ENCODE peak calls at places on chromosomes 12 and 14, in ten cellular contexts. G, M, T, I, Z, K, W, F, S and A are unnamed samples.

GRCh38 chr14:95500201-95500681 is 16.2 kb downstream of the SYNE3 start:
- DNase-seq in S (no peak), F (no peak), M (no peak), G (no peak), K (no peak), Z (no peak), W (no peak), I (no peak), T (no peak), A (no peak)

GRCh38 chr12:10641735-10642500 is 28.5 kb upstream of the MAGOHB start:
- DNase-seq in I (no peak), G (peak), M (no peak), S (no peak), Z (no peak), F (peak), W (no peak), K (no peak), T (no peak), A (peak)

GRCh38 chr14:90568405-90568804 is 171.6 kb downstream of the CALM1 start:
- DNase-seq in M (no peak), W (no peak), Z (no peak), G (no peak), F (no peak), I (no peak), K (no peak), S (no peak), T (no peak), A (no peak)

GRCh38 chr12:57803317-57803893 is 15.1 kb downstream of the AVIL start:
- DNase-seq in Z (peak), G (peak), I (peak), K (peak), W (peak), T (peak), M (no peak), S (no peak), F (peak), A (peak)

GRCh38 chr14:54000341-54000811 is 43.8 kb upstream of the BMP4 start:
- DNase-seq in F (peak), K (no peak), M (no peak), I (no peak), Z (no peak), S (no peak), T (no peak), G (peak), W (peak), A (peak)

GRCh38 chr12:2170376-2170775 is 117.6 kb downstream of the CACNA1C start:
- DNase-seq in M (no peak), T (peak), W (no peak), F (peak), I (no peak), Z (no peak), G (peak), K (no peak), S (no peak), A (no peak)

GRCh38 chr12:126069549-126070165 is 1004.4 kb downstream of the AACS start:
- DNase-seq in F (peak), G (peak), S (no peak), T (no peak), I (peak), M (no peak), Z (peak), W (peak), K (peak), A (no peak)

GRCh38 chr12:76226397-76226796 is 121.8 kb downstream of the BBS10 start:
- DNase-seq in W (no peak), M (no peak), G (peak), T (no peak), F (peak), I (no peak), S (no peak), K (no peak), Z (no peak), A (no peak)

GRCh38 chr12:109358154-109358869 is 10.6 kb downstream of the MYO1H start:
- DNase-seq in M (peak), F (peak), I (no peak), S (no peak), T (no peak), W (no peak), Z (no peak), G (peak), K (no peak), A (peak)

GRCh38 chr12:101793401-101793800 is 37.4 kb downstream of the GNPTAB start:
- DNase-seq in S (no peak), W (no peak), G (peak), Z (no peak), I (peak), F (peak), T (no peak), K (no peak), M (peak), A (peak)

GRCh38 chr14:72892879-72893635 is 844 bp downstream of the DPF3 start:
- DNase-seq in G (peak), F (no peak), W (peak), K (peak), I (peak), T (no peak), Z (peak), M (peak), S (peak), A (peak)

GRCh38 chr12:91037301-91037700 is 20.5 kb downstream of the KERA start:
- DNase-seq in S (no peak), I (no peak), G (peak), Z (no peak), M (no peak), T (no peak), K (no peak), W (no peak), F (no peak), A (no peak)

GRCh38 chr14:21098134-21098891 is at the start of gene ZNF219:
- DNase-seq in I (peak), G (peak), Z (peak), M (no peak), F (peak), T (no peak), S (peak), W (peak), K (peak), A (peak)

GRCh38 chr12:21475552-21475951 is 25.9 kb downstream of the RECQL start:
- DNase-seq in S (no peak), I (no peak), K (no peak), W (no peak), F (no peak), Z (no peak), G (no peak), M (no peak), T (no peak), A (no peak)

GRCh38 chr12:6201199-6201608 is 1.0 kb downstream of the CD9 start:
- DNase-seq in S (no peak), F (no peak), T (no peak), W (peak), Z (peak), I (no peak), G (no peak), K (peak), M (no peak), A (no peak)

GRCh38 chr12:53048033-53048779 is 1.7 kb upstream of the TNS2 start:
- DNase-seq in W (peak), M (no peak), I (peak), F (no peak), T (no peak), Z (peak), K (no peak), G (no peak), S (no peak), A (peak)

GRCh38 chr12:49965836-49966235 is 4.2 kb downstream of the AQP5 start:
- DNase-seq in T (no peak), S (no peak), K (no peak), W (no peak), M (no peak), G (no peak), Z (no peak), F (no peak), I (no peak), A (peak)

GRCh38 chr14:105474478-105475268 is at the start of gene CRIP2:
- DNase-seq in Z (peak), S (peak), G (no peak), I (peak), K (peak), F (peak), M (no peak), T (no peak), W (no peak), A (peak)

GRCh38 chr14:43480961-43481360 is 1026.1 kb downstream of the FSCB start:
- DNase-seq in K (no peak), W (no peak), T (no peak), M (no peak), Z (no peak), I (no peak), S (no peak), G (no peak), F (no peak), A (no peak)

GRCh38 chr12:49507139-49507538 is 31.7 kb upstream of the KCNH3 start:
- DNase-seq in I (no peak), Z (no peak), W (no peak), F (peak), K (no peak), S (no peak), T (no peak), G (peak), M (no peak), A (peak)

GRCh38 chr12:92007787-92008186 is 137.9 kb downstream of the BTG1 start:
- DNase-seq in M (no peak), F (no peak), G (no peak), T (no peak), K (no peak), I (no peak), S (no peak), Z (peak), W (no peak), A (no peak)

GRCh38 chr14:87888136-87888999 is 104.6 kb downstream of the GALC start:
- DNase-seq in T (no peak), S (no peak), F (peak), G (peak), I (peak), W (peak), Z (peak), M (no peak), K (peak), A (no peak)
- TF ChIP-seq CTCF in T (no peak), S (no peak), F (peak), G (peak), I (peak), W (no peak), Z (peak), M (peak), K (peak), A (peak)

DNA sequence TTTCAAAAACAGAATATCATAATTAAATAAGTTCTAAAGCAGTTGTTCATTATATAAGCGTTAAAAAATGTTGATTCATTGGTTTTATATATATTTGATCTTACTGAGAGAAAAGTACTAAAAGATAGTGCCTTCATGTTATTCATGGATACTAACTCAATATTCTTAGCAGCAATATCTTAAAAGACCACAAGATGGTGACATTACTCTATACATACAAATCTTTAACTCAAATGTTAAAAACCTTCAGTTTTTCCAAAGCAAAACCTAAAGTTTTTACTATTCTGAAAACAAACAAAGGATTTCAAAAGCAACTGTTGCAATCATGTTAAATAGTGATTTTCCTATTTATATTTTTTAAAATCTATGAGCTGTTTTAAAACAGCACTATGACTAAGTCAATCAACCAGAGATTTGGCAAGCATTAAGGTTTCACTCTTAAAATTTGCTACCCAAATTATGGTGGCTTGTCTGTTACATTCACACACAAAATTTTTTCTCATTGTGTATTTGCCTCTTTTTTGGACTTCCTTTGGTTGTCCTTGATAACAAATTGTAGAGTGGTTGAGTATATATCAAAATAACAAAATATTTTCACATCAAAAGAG is 50.1 kb upstream of the RERGL start:
- DNase-seq in Z (no peak), M (no peak), T (no peak), I (no peak), F (peak), W (no peak), S (no peak), G (peak), K (peak), A (no peak)
- TF ChIP-seq CTCF in Z (peak), M (peak), T (peak), I (no peak), F (peak), W (peak), S (no peak), G (peak), K (peak), A (peak)

DNA sequence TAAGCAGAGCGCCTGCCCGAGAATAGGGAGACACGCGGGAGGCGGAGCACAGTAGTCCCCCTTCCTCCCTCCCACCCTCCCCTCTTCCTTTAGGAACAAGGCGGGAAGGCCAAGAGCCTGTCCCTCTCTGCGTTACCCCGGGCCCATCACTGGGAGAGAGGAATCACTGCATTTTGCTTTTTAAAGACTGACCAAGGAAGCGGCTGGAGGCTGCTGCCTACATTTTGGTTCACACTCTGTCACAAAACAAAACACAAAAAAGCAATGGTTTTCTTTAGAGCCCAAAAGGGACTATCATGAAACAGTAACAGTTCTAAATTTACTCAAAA is 19.8 kb downstream of the STX2 start:
- DNase-seq in Z (no peak), M (no peak), S (no peak), T (no peak), W (no peak), I (no peak), F (no peak), K (no peak), G (no peak), A (no peak)
- TF ChIP-seq CTCF in Z (peak), M (no peak), S (peak), T (peak), W (no peak), I (no peak), F (no peak), K (no peak), G (no peak), A (no peak)

GRCh38 chr12:132477703-132478432 is 12.1 kb upstream of the FBRSL1 start:
- DNase-seq in Z (no peak), T (no peak), W (no peak), I (no peak), G (no peak), S (no peak), K (no peak), F (no peak), M (no peak), A (peak)

GRCh38 chr12:132479938-132480619 is 9.9 kb upstream of the FBRSL1 start:
- DNase-seq in G (no peak), F (no peak), I (no peak), S (no peak), W (no peak), K (no peak), M (no peak), T (no peak), Z (no peak), A (no peak)

GRCh38 chr12:132479291-132479690 is 10.7 kb upstream of the FBRSL1 start:
- DNase-seq in I (no peak), K (no peak), S (no peak), M (no peak), W (no peak), G (no peak), T (no peak), F (no peak), Z (no peak), A (no peak)

GRCh38 chr12:132478433-132478803 is 11.5 kb upstream of the FBRSL1 start:
- DNase-seq in M (no peak), Z (no peak), I (no peak), W (no peak), G (no peak), T (no peak), F (no peak), S (no peak), K (no peak), A (no peak)

GRCh38 chr12:132478845-132479244 is 11.1 kb upstream of the FBRSL1 start:
- DNase-seq in G (no peak), K (no peak), M (no peak), W (no peak), I (no peak), Z (no peak), S (no peak), F (no peak), T (no peak), A (peak)
- TF ChIP-seq CTCF in G (peak), K (peak), M (peak), W (no peak), I (peak), Z (peak), S (no peak), F (peak), T (no peak), A (no peak)

GRCh38 chr12:119649202-119649808 is 18.6 kb upstream of the PRKAB1 start:
- DNase-seq in G (peak), S (no peak), F (peak), K (peak), T (no peak), M (no peak), I (peak), W (no peak), Z (no peak), A (no peak)
- TF ChIP-seq CTCF in G (peak), S (peak), F (peak), K (peak), T (peak), M (peak), I (peak), W (peak), Z (peak), A (peak)